ENCODE peak calls at places on chromosomes 3 and 15, in four cellular contexts. P, U, E and J are unnamed samples.

GRCh38 chr15:68506071-68506470 is 72.7 kb upstream of the CORO2B start:
- DNase-seq in U (no peak), E (no peak), P (no peak), J (no peak)

GRCh38 chr15:44145495-44145894 is 49.6 kb downstream of the FRMD5 start:
- DNase-seq in P (no peak), U (no peak), E (no peak), J (no peak)

GRCh38 chr3:50339485-50340196 is 995 bp downstream of the RASSF1 start:
- DNase-seq in E (no peak), U (no peak), P (no peak), J (no peak)

GRCh38 chr15:56042523-56042922 is 49.1 kb upstream of the NEDD4 start:
- DNase-seq in E (no peak), P (no peak), U (no peak), J (no peak)

GRCh38 chr3:27224197-27224596 is 145.0 kb downstream of the NEK10 start:
- DNase-seq in E (no peak), P (peak), U (peak), J (no peak)

GRCh38 chr15:58146734-58147133 is 8.6 kb downstream of the AQP9 start:
- DNase-seq in P (no peak), E (no peak), U (peak), J (no peak)

GRCh38 chr3:110933786-110934415 is 137.7 kb upstream of the NECTIN3 start:
- DNase-seq in U (no peak), E (no peak), P (peak), J (no peak)

GRCh38 chr3:15041950-15042349 is 23.2 kb downstream of the MRPS25 start:
- DNase-seq in U (no peak), E (no peak), P (no peak), J (no peak)

GRCh38 chr3:169699536-169700050 is 36.1 kb upstream of the MECOM start:
- DNase-seq in E (no peak), P (peak), U (no peak), J (no peak)

GRCh38 chr3:179464296-179465092 is 13.2 kb upstream of the GNB4 start:
- DNase-seq in U (peak), E (no peak), P (no peak), J (peak)

GRCh38 chr3:67692621-67693020 is 38.2 kb upstream of the SUCLG2 start:
- DNase-seq in E (no peak), P (peak), U (no peak), J (no peak)

GRCh38 chr15:78789615-78790014 is 21.6 kb downstream of the ADAMTS7 start:
- DNase-seq in P (no peak), U (no peak), E (no peak), J (no peak)

GRCh38 chr15:25862087-25862468 is 1.0 kb downstream of the ATP10A start:
- DNase-seq in U (no peak), E (no peak), P (no peak), J (no peak)

GRCh38 chr15:95737051-95737450 is 593.4 kb upstream of the NR2F2 start:
- DNase-seq in E (no peak), U (no peak), P (no peak), J (no peak)

DNA sequence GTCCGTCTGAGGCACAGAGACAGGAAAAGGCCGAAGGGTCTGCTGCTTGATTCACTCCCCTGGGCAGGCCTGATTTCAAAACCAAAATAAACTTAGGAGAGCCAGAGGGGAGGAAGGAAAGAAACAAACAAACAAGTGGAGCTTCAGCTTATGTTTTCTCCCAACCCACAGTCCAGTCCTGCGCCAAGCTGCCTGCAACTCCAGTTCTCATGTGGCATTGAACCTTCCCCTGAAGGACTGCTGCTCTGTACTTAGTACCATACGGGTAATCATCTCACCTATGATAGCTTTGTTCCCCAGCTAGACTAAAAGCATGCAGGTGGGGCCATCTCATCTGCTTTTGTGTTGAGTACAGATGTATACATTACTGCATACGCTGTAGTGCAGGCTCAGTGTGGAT is 236.4 kb downstream of the THRB start:
- DNase-seq in U (no peak), E (no peak), P (no peak), J (no peak)
- H3K4me3 ChIP-seq in U (no peak), E (no peak), P (no peak), J (no peak)

DNA sequence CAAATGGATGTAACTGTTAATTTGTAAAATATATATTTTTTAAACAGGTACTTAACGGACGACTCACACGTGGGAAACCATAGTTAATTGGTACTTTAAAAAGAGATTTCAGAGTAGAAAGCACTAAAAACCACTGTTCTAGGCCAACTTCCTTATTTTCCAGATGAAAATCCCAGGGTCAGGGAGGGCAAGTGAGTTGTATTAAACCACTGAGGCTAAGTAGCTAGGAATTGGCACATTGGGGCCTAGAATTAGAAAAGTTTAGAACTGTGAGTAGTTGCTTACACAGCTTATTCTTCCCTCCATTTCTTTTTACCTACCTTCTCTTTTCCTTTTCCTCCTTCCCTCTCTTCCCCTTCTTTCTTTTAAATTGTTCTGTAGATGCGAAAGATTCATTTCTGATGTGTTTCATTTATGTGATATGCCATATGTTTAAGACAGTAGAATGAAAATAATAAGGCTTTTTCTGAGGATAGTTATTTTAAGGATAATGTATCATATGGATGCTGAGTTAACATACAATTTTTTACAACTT is 4.1 kb upstream of the UTS2B start:
- DNase-seq in U (no peak), E (no peak), P (no peak), J (no peak)
- H3K4me3 ChIP-seq in U (no peak), E (no peak), P (no peak), J (peak)

GRCh38 chr3:130894130-130894872 is 417 bp downstream of the ATP2C1 start:
- DNase-seq in P (peak), E (peak), U (peak), J (peak)

GRCh38 chr3:130894873-130895330 is 1.0 kb downstream of the ATP2C1 start:
- DNase-seq in P (peak), U (peak), E (no peak), J (no peak)

GRCh38 chr3:130897316-130897715 is 3.4 kb downstream of the ATP2C1 start:
- DNase-seq in E (no peak), P (peak), U (no peak), J (no peak)

GRCh38 chr3:130896101-130896500 is 2.2 kb downstream of the ATP2C1 start:
- DNase-seq in E (no peak), U (no peak), P (no peak), J (peak)

GRCh38 chr3:130895690-130896089 is 1.8 kb downstream of the ATP2C1 start:
- DNase-seq in E (no peak), P (no peak), U (no peak), J (no peak)
- H3K4me3 ChIP-seq in E (peak), P (peak), U (peak), J (peak)

GRCh38 chr15:64092864-64093626 is 593 bp downstream of the CIAO2A start:
- DNase-seq in U (peak), P (peak), E (no peak), J (peak)

GRCh38 chr15:64092075-64092820 is 1.4 kb downstream of the CIAO2A start:
- DNase-seq in P (no peak), E (no peak), U (no peak), J (peak)

GRCh38 chr15:64095431-64095794 is 369 bp upstream of the SNX1 start:
- DNase-seq in E (no peak), U (no peak), P (no peak), J (no peak)

GRCh38 chr15:64095795-64096485 is at the start of gene SNX1:
- DNase-seq in E (peak), P (peak), U (peak), J (peak)

GRCh38 chr15:64093627-64094417 is at the start of gene CIAO2A:
- DNase-seq in E (peak), U (peak), P (peak), J (peak)
- H3K4me3 ChIP-seq in E (peak), U (peak), P (peak), J (peak)

GRCh38 chr3:149968216-149968615 is 2.5 kb downstream of the PFN2 start:
- DNase-seq in U (peak), P (peak), E (no peak), J (no peak)
- H3K4me3 ChIP-seq in U (no peak), P (peak), E (no peak), J (no peak)

DNA sequence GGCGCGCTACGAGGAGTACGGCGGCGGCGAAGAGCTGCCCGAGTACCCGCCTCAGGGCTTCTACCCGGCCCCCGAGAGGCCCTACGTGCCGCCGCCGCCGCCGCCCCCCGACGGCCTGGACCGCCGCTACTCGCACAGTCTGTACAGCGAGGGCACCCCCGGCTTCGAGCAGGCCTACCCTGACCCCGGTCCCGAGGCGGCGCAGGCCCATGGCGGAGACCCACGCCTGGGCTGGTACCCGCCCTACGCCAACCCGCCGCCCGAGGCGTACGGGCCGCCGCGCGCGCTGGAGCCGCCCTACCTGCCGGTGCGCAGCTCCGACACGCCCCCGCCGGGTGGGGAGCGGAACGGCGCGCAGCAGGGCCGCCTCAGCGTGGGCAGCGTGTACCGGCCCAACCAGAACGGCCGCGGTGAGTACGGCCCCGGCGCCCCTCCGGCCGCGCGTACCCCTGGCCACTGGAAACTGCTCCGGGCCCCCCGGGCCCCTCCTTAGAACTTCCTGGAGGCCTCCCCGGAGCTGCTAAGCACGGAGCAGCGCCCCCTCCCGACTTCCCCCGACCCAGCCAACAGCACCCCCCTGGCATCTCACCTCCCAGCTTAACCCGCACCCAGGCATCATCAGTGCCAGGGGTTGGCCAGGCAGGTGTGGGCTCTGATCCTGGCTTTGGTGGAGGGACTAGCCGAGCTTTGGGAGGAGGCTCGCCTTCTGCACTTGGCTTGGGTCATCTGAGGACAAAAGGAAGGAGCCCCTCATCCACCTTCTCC is 1.4 kb downstream of the LOXL1 start:
- DNase-seq in U (peak), P (no peak), E (peak), J (peak)
- H3K4me3 ChIP-seq in U (peak), P (peak), E (peak), J (no peak)

DNA sequence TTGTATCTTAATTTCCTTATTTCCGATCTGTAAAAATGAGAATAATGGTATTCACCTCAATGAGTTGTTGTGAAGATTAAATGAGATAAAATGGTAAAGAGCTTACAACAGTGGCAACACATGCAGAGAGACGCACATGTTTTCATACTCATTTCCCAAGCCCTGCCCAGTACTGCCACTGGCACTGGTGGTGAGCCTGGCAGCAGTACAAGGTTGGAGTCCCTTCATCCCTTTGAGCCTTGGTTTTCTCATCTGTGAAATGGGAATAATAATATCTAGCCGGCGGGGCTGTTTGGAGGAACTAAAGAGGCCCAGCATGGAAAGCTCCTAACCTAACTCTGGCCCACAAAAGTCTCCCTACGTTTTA is 943 bp upstream of the CD276 start:
- DNase-seq in U (no peak), E (no peak), P (no peak), J (no peak)
- H3K4me3 ChIP-seq in U (no peak), E (no peak), P (no peak), J (no peak)

DNA sequence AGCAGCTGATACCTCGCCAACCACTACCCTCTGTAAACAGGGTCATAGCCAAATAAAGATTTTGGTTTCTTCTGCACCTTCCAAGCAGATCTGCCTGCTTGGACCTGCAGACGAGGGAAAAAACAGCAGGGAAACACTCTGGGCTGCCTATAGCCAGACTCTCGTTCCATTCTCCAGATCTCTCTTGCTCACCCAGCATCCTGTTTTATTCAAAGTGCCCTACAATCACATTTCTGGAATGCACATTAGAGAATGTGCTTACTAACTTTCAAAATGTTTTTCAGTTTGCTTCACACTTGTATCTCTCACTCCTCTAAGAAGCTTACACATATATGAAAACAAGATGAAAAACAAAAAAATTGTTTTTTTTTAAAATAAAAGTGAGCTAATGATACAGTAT is 71.4 kb downstream of the MLH1 start:
- DNase-seq in U (no peak), P (peak), E (no peak), J (no peak)
- H3K4me3 ChIP-seq in U (no peak), P (no peak), E (no peak), J (no peak)

DNA sequence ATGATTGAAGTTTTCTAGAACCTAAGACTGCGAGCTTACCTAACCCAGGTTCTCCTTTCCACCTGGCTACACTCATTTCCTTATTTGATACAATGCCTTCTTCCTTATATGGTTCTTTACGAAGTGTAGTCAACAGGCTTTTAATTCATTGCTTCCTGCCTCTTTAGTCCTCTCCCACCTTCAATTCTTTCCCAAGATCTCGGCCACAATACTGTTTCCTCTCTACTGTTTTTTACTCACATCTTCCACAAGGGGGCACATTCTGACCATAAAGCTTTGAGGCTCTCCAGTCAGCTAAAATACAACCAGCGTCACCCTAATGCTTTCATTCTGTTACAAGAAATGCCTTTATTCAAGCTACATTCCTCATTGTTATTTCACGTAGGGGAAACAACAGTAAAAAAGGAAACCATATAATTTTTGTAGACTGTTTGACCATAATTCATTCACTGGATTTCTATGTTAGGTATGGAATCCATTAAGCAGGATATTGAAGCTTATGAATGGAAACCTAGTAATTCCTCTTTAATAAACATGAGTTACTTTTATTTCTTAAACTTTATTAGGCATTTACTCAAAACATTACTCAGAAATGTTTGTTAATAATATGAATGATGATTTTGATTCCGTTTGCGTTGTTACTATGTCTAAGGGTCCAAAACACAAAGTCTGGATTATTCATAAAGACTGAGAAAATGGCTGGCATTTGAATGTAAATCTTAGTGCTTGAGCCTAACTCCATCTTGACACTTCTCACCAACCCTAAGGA is 29.5 kb upstream of the VEPH1 start:
- DNase-seq in P (peak), U (peak), E (no peak), J (peak)
- H3K4me3 ChIP-seq in P (peak), U (no peak), E (no peak), J (no peak)

GRCh38 chr3:1534252-1534651 is 441.4 kb downstream of the CNTN6 start:
- DNase-seq in U (no peak), P (no peak), E (no peak), J (no peak)

GRCh38 chr3:1535361-1535760 is 442.5 kb downstream of the CNTN6 start:
- DNase-seq in U (no peak), E (no peak), P (no peak), J (no peak)

GRCh38 chr3:1533763-1534162 is 440.9 kb downstream of the CNTN6 start:
- DNase-seq in E (no peak), U (no peak), P (no peak), J (no peak)

GRCh38 chr3:1531981-1532380 is 439.2 kb downstream of the CNTN6 start:
- DNase-seq in P (no peak), U (no peak), E (no peak), J (no peak)

GRCh38 chr3:1532935-1533606 is 440.2 kb downstream of the CNTN6 start:
- DNase-seq in P (no peak), U (no peak), E (no peak), J (peak)
- H3K4me3 ChIP-seq in P (no peak), U (no peak), E (no peak), J (no peak)